ENCODE peak calls at places on chromosomes 6 and 20, in nine cellular contexts. H is transverse colon, C is A549, V is heart left ventricle, J is sigmoid colon, Z is body of pancreas, W is stomach, A is GM12878, P is HepG2. X is an unnamed sample. For H3K9me3 and H3K4me1, the result is how much of the 10 kb centered on the place peaks cover.

GRCh38 chr6:37793067-37793466 is 26.5 kb upstream of the ZFAND3 start:
- DNase-seq in Z (no peak), H (no peak), V (no peak), W (no peak), P (no peak), C (no peak), A (no peak), J (no peak), X (no peak)

GRCh38 chr20:37179671-37180524 is 550 bp upstream of the MROH8 start:
- DNase-seq in C (peak), Z (no peak), A (no peak), W (no peak), H (no peak), J (no peak), V (no peak), P (peak), X (no peak)

GRCh38 chr6:21046276-21046675 is 512.0 kb downstream of the CDKAL1 start:
- DNase-seq in Z (no peak), W (no peak), V (no peak), A (no peak), C (no peak), H (no peak), P (peak), J (no peak), X (peak)

GRCh38 chr20:50146214-50146613 is 7.3 kb downstream of the PEDS1 start:
- DNase-seq in H (no peak), V (no peak), W (no peak), C (no peak), P (no peak), A (no peak), Z (no peak), J (no peak), X (no peak)

GRCh38 chr20:59737816-59738215 is 133.5 kb downstream of the PHACTR3 start:
- DNase-seq in J (no peak), P (no peak), C (no peak), V (no peak), H (no peak), W (no peak), A (no peak), Z (no peak), X (no peak)

GRCh38 chr6:119173249-119174084 is 95.0 kb upstream of the FAM184A start:
- DNase-seq in C (no peak), H (no peak), V (no peak), A (no peak), Z (no peak), J (no peak), W (no peak), P (peak), X (no peak)

GRCh38 chr6:134938896-134939295 is 11.0 kb downstream of the ALDH8A1 start:
- DNase-seq in W (no peak), C (no peak), V (no peak), J (no peak), Z (no peak), P (no peak), A (peak), H (no peak), X (no peak)

GRCh38 chr20:24619212-24619611 is 149.8 kb downstream of the SYNDIG1 start:
- DNase-seq in P (no peak), J (no peak), H (no peak), A (peak), Z (no peak), C (no peak), V (no peak), W (no peak), X (no peak)

GRCh38 chr20:52655365-52655764 is 316.8 kb upstream of the TSHZ2 start:
- DNase-seq in C (no peak), P (no peak), A (no peak), W (no peak), Z (no peak), H (no peak), V (no peak), J (no peak), X (no peak)

GRCh38 chr20:14757728-14758127 is 420.3 kb upstream of the FLRT3 start:
- DNase-seq in A (no peak), C (no peak), H (no peak), V (no peak), Z (no peak), W (no peak), J (no peak), P (peak), X (no peak)

GRCh38 chr6:79671605-79672266 is 40.6 kb downstream of the SH3BGRL2 start:
- DNase-seq in A (no peak), H (peak), W (peak), V (peak), Z (peak), P (peak), C (peak), J (peak), X (peak)

GRCh38 chr6:27592107-27592480 is 119.2 kb upstream of the ZNF184 start:
- DNase-seq in Z (no peak), J (no peak), P (no peak), W (no peak), C (peak), A (no peak), V (no peak), H (no peak), X (no peak)

GRCh38 chr6:7218586-7218985 is 94.4 kb downstream of the SSR1 start:
- DNase-seq in V (no peak), P (no peak), W (no peak), Z (no peak), H (no peak), A (no peak), J (no peak), C (no peak), X (no peak)

GRCh38 chr6:3575701-3576100 is 118.9 kb upstream of the SLC22A23 start:
- DNase-seq in P (no peak), C (no peak), Z (no peak), A (no peak), V (no peak), W (no peak), H (no peak), J (no peak), X (no peak)

GRCh38 chr6:33923857-33924514 is 120.2 kb upstream of the MLN start:
- DNase-seq in J (no peak), P (no peak), A (no peak), W (no peak), Z (peak), H (no peak), C (no peak), V (no peak), X (peak)

GRCh38 chr20:54980321-54980960 is 505.0 kb downstream of the DOK5 start:
- DNase-seq in C (peak), V (no peak), Z (no peak), W (no peak), H (no peak), P (no peak), A (no peak), J (no peak), X (no peak)

GRCh38 chr6:143337201-143337949 is 113.1 kb downstream of the ADAT2 start:
- DNase-seq in H (peak), P (peak), A (no peak), C (peak), J (no peak), W (peak), V (peak), Z (peak), X (peak)

GRCh38 chr6:136541395-136541794 is 8.8 kb downstream of the MAP7 start:
- DNase-seq in V (no peak), Z (no peak), A (no peak), P (no peak), C (no peak), J (no peak), H (no peak), W (no peak), X (no peak)

GRCh38 chr6:29146154-29146553 is 24.6 kb upstream of the OR2J2 start:
- DNase-seq in A (no peak), V (no peak), Z (no peak), P (peak), J (no peak), W (no peak), H (no peak), C (no peak), X (no peak)

GRCh38 chr6:131717815-131718214 is 7.0 kb upstream of the CTAGE9 start:
- DNase-seq in Z (no peak), P (peak), A (no peak), C (no peak), W (no peak), V (no peak), H (no peak), J (no peak), X (no peak)

GRCh38 chr6:88538130-88538706 is 372.1 kb upstream of the CNR1 start:
- DNase-seq in A (no peak), H (no peak), C (no peak), W (no peak), V (no peak), P (no peak), Z (no peak), J (no peak), X (no peak)

GRCh38 chr20:11849976-11850670 is 67.6 kb upstream of the BTBD3 start:
- DNase-seq in C (no peak), Z (no peak), P (no peak), W (no peak), J (no peak), H (no peak), A (no peak), V (no peak), X (no peak)

GRCh38 chr20:53738945-53739798 is 145.5 kb upstream of the ZNF217 start:
- DNase-seq in J (no peak), H (no peak), W (no peak), C (peak), A (no peak), Z (no peak), V (no peak), P (no peak), X (no peak)

GRCh38 chr6:154617175-154617574 is 106.7 kb upstream of the CNKSR3 start:
- DNase-seq in W (no peak), Z (no peak), C (no peak), V (no peak), H (no peak), P (no peak), A (no peak), J (no peak), X (no peak)

GRCh38 chr6:53326372-53327016 is 22.3 kb downstream of the ELOVL5 start:
- DNase-seq in H (peak), W (no peak), P (no peak), V (peak), C (peak), A (no peak), J (peak), Z (peak), X (peak)

GRCh38 chr6:132768051-132768517 is 10.4 kb upstream of the VNN2 start:
- DNase-seq in Z (peak), P (peak), A (no peak), J (no peak), W (peak), C (peak), V (peak), H (peak), X (no peak)

GRCh38 chr6:142377112-142377848 is 75.5 kb downstream of the ADGRG6 start:
- DNase-seq in J (no peak), C (peak), H (no peak), A (no peak), P (peak), V (no peak), Z (no peak), W (peak), X (no peak)

GRCh38 chr6:20061952-20062351 is 150.3 kb downstream of the MBOAT1 start:
- DNase-seq in C (no peak), W (no peak), A (no peak), H (no peak), J (no peak), Z (no peak), P (no peak), V (no peak), X (no peak)

GRCh38 chr6:108707328-108707976 is 140.8 kb upstream of the ARMC2 start:
- DNase-seq in P (peak), H (peak), A (no peak), J (no peak), V (no peak), C (no peak), Z (peak), W (peak), X (peak)

GRCh38 chr20:41408131-41408789 is 41.6 kb upstream of the EMILIN3 start:
- DNase-seq in J (no peak), H (peak), A (peak), P (no peak), W (no peak), C (no peak), V (no peak), Z (no peak), X (no peak)

GRCh38 chr6:79167931-79168694 is 66.4 kb downstream of the HMGN3 start:
- DNase-seq in W (no peak), C (no peak), H (no peak), V (no peak), Z (no peak), J (no peak), P (no peak), A (no peak), X (no peak)

GRCh38 chr6:134288538-134289203 is 29.2 kb downstream of the SGK1 start:
- DNase-seq in V (no peak), H (no peak), P (no peak), Z (no peak), A (no peak), W (no peak), C (peak), J (no peak), X (no peak)

GRCh38 chr6:46490425-46491200 is 636 bp downstream of the RCAN2 start:
- DNase-seq in V (peak), P (no peak), A (no peak), J (peak), C (no peak), H (peak), Z (peak), W (peak), X (peak)

GRCh38 chr6:97437087-97437486 is 154.1 kb upstream of the MMS22L start:
- DNase-seq in Z (no peak), A (no peak), H (no peak), J (no peak), P (peak), W (no peak), V (no peak), C (peak), X (no peak)

GRCh38 chr6:31152776-31153175 is 4.8 kb downstream of the CCHCR1 start:
- DNase-seq in V (no peak), W (no peak), H (no peak), J (no peak), Z (no peak), A (no peak), C (no peak), P (no peak), X (no peak)

GRCh38 chr6:119186490-119186889 is 108.0 kb upstream of the FAM184A start:
- DNase-seq in J (no peak), W (no peak), H (no peak), P (no peak), A (no peak), Z (no peak), C (no peak), V (no peak), X (no peak)

DNA sequence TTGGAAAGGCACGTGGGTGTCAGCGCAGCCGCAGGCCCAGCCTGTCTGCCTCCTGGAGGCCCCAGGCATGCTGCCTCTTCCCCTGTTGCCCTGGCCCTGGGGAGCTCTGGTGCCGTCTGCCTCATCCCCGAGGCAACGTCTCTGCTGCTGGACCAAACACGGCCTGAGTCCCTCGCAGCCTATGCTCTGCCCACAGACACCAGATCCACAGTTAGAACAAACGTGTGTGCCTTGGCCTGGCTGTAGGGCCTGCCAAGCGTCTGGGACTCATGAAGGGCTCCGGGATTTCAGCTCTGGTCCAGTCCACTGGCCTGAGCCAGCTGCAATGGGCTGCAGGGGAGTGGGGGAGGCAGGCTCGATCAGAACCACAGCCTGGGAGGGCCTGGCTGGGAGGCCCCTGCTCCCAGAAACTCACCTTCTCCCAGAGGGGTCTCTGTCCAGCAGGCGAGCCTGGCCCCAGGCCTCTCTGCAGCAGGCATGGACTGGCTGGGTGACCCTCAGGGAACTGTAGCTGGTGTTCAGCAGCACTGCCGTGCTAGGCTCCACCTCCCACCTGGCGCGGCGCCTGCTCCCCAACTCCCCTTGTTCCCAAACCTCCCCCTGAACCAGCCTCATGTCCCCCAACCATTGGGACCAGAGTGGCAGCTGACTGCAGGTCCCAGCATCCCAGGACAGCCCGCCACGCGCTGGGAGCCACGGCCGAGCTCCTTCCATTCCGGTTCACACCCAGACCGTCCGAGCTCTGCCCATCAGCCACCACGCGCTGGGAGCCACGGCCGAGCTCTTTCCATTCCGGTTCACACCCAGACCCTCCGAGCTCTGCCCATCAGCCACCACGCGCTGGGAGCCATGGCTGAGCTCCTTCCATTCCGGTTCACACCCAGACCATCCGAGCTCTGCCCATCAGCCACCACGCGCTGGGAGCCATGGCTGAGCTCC is 197.0 kb downstream of the DLL1 start:
- DNase-seq in A (no peak), P (no peak), W (peak), V (no peak), C (no peak), Z (peak), J (peak), H (no peak), X (no peak)
- H3K9me3 ChIP-seq in A (under half), P (under half), W (under half), V (under half), C (under half), Z (under half), J (under half), H (under half), X (under half)

GRCh38 chr6:26401389-26401986 is 587 bp upstream of the BTN3A1 start:
- DNase-seq in Z (no peak), V (no peak), W (no peak), A (no peak), C (no peak), H (no peak), J (no peak), P (no peak), X (peak)

GRCh38 chr6:26404534-26404933 is 2.5 kb downstream of the BTN3A1 start:
- DNase-seq in C (no peak), W (no peak), V (no peak), Z (no peak), P (no peak), A (no peak), H (no peak), J (no peak), X (no peak)

GRCh38 chr6:26403888-26404287 is 1.8 kb downstream of the BTN3A1 start:
- DNase-seq in C (no peak), Z (no peak), J (no peak), P (no peak), W (no peak), V (no peak), H (no peak), A (no peak), X (no peak)

GRCh38 chr6:26400626-26401025 is 1.4 kb upstream of the BTN3A1 start:
- DNase-seq in A (no peak), C (no peak), P (no peak), V (no peak), J (no peak), H (no peak), Z (no peak), W (no peak), X (no peak)

DNA sequence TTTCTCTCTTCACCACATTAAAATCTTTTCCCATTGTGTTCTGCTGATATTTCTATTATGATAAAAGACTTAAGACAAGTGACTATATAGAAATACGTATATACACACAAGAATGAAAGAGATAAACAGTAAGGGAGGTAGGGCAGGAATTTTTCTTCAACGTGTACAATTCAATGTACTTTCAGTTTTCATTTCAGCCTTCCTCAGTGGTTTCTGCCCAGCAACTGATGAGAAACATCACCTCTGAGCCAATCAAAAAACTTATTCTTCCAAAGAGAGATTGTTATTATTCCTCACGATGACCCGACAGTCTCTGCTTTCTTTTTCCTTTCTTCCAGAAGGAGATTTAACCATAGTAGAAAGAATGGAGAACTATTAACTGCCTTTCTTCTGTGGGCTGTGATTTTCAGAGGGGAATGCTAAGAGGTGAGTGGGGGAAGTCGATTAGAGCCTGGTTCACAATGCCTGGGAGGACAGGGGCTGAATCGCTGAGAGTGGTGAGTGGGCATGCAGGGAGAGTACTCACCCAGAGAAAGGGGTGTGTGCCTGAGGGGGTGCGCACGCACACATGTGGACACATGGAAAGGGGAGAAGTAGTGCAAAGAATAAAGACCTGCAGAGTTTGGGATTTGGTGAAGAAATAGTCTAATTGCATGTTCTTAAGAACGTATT is at the start of gene BTN3A1:
- DNase-seq in P (peak), J (peak), W (peak), V (peak), C (peak), A (peak), H (peak), Z (peak), X (peak)
- TF ChIP-seq POLR2A in P (peak), J (no peak), W (no peak), V (no peak), C (no peak), A (peak), H (peak), Z (peak), X (peak)

DNA sequence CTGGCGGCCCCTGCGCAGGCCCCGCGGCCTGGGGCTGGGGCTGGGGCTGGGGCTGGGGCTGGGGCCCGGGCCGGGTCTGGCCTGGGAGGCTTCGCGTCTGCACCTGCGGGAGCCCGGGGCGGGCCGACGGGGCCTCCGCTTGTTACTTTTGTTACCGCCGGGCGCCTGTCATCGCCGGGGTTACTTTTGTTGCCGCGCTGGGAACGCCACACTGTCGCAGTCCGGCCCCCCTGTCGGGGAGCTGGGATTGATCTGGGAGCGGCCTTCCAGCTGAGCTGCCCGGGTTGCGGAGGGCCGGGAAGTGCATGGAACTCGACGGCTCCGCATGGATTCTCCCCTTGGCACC is 703 bp downstream of the OGFR start:
- DNase-seq in W (no peak), H (no peak), A (no peak), V (no peak), Z (no peak), P (no peak), C (no peak), J (no peak), X (no peak)
- H3K4me1 ChIP-seq in W (under half), H (under half), A (under half), V (under half), Z (under half), P (under half), C (under half), J (under half), X (under half)

GRCh38 chr6:287500-287883 is 4.8 kb upstream of the DUSP22 start:
- DNase-seq in J (no peak), W (no peak), P (no peak), Z (no peak), H (no peak), C (no peak), V (no peak), A (no peak), X (no peak)
- H3K9me3 ChIP-seq in J (under half), W (under half), P (under half), Z (under half), H (under half), C (under half), V (under half), A (under half), X (under half)

GRCh38 chr20:32355417-32355841 is 2.7 kb upstream of the ASXL1 start:
- DNase-seq in P (peak), V (no peak), J (no peak), C (no peak), A (peak), W (no peak), Z (no peak), H (no peak), X (no peak)

GRCh38 chr20:32353848-32354496 is 4.2 kb upstream of the ASXL1 start:
- DNase-seq in A (no peak), C (no peak), J (no peak), Z (no peak), V (no peak), H (no peak), P (no peak), W (no peak), X (no peak)

GRCh38 chr20:32356935-32357868 is 929 bp upstream of the ASXL1 start:
- DNase-seq in J (no peak), W (no peak), C (no peak), H (peak), A (peak), P (peak), V (peak), Z (peak), X (peak)

GRCh38 chr20:32352101-32352720 is 5.9 kb upstream of the ASXL1 start:
- DNase-seq in Z (no peak), W (no peak), V (no peak), P (no peak), C (no peak), H (peak), A (no peak), J (no peak), X (no peak)

GRCh38 chr20:32354592-32355416 is 3.3 kb upstream of the ASXL1 start:
- DNase-seq in Z (no peak), C (peak), H (no peak), V (no peak), W (no peak), J (no peak), A (peak), P (peak), X (no peak)
- TF ChIP-seq POLR2A in Z (no peak), C (no peak), H (no peak), V (no peak), W (no peak), J (no peak), A (no peak), P (peak), X (no peak)

X was measured in thyroid gland.